ENCODE peak calls at places on chromosomes 4 and X, in eight cellular contexts. K is OCI-LY7, P is prostate gland, I is MM.1S, J is cardiac muscle cell, A is tibial nerve, C is spleen, Y is hepatocyte. D is an unnamed sample. For H3K4me1, the result is how much of the 10 kb centered on the place peaks cover.

GRCh38 chr4:41887821-41888699 is 47.2 kb upstream of the TMEM33 start:
- DNase-seq in P (no peak), J (peak), C (no peak), K (peak), I (peak), A (peak), Y (peak), D (no peak)

GRCh38 chr4:56149601-56150000 is 200.9 kb downstream of the CEP135 start:
- DNase-seq in A (no peak), Y (no peak), C (no peak), K (no peak), P (no peak), J (no peak), I (no peak), D (no peak)

GRCh38 chr4:12595986-12596385 is 888.2 kb downstream of the RAB28 start:
- DNase-seq in Y (no peak), P (no peak), C (no peak), J (no peak), A (no peak), K (no peak), I (no peak), D (no peak)

GRCh38 chrX:33211356-33212254 is at the start of gene DMD:
- DNase-seq in J (peak), C (no peak), I (no peak), P (peak), A (peak), K (no peak), Y (peak), D (peak)

GRCh38 chrX:97030947-97031346 is 147.2 kb downstream of the RPA4 start:
- DNase-seq in Y (no peak), C (no peak), P (no peak), J (no peak), K (no peak), A (no peak), I (no peak), D (no peak)

GRCh38 chr4:35885081-35885480 is 359.2 kb downstream of the ARAP2 start:
- DNase-seq in A (no peak), P (no peak), I (no peak), Y (no peak), J (no peak), K (no peak), C (no peak), D (peak)

GRCh38 chr4:11130195-11130975 is 298.3 kb downstream of the HS3ST1 start:
- DNase-seq in P (no peak), C (no peak), K (no peak), J (no peak), A (no peak), I (peak), Y (no peak), D (no peak)

GRCh38 chr4:2942532-2943363 is 20.5 kb downstream of the NOP14 start:
- DNase-seq in J (no peak), C (peak), P (no peak), Y (no peak), A (no peak), I (no peak), K (no peak), D (no peak)

GRCh38 chrX:38045697-38046096 is 39.3 kb downstream of the SYTL5 start:
- DNase-seq in J (no peak), K (no peak), Y (peak), I (no peak), P (peak), A (no peak), C (no peak), D (no peak)

GRCh38 chr4:25299476-25300203 is 12.9 kb upstream of the ZCCHC4 start:
- DNase-seq in Y (peak), I (no peak), J (no peak), K (no peak), C (no peak), P (peak), A (no peak), D (peak)

GRCh38 chrX:22950278-22951266 is 49.2 kb upstream of the DDX53 start:
- DNase-seq in P (no peak), A (no peak), Y (peak), J (no peak), C (no peak), K (no peak), I (no peak), D (peak)

GRCh38 chr4:38385286-38386010 is 278.6 kb upstream of the KLF3 start:
- DNase-seq in C (no peak), J (no peak), A (no peak), I (no peak), K (no peak), Y (peak), P (no peak), D (peak)

GRCh38 chrX:85964744-85965143 is 82.6 kb downstream of the CHM start:
- DNase-seq in Y (no peak), A (no peak), J (no peak), I (no peak), P (no peak), C (no peak), K (no peak), D (no peak)

GRCh38 chrX:52284865-52285264 is 84.0 kb upstream of the XAGE2 start:
- DNase-seq in C (no peak), K (no peak), J (no peak), Y (no peak), I (no peak), A (no peak), P (no peak), D (no peak)

GRCh38 chr4:84579410-84579791 is 3.5 kb upstream of the CDS1 start:
- DNase-seq in A (no peak), J (peak), I (no peak), Y (no peak), P (no peak), K (no peak), C (no peak), D (no peak)

GRCh38 chrX:155023907-155024833 is 1.6 kb upstream of the F8 start:
- DNase-seq in J (no peak), C (no peak), I (no peak), P (no peak), K (no peak), Y (no peak), A (no peak), D (no peak)

GRCh38 chr4:3461515-3462291 is 1.4 kb upstream of the DOK7 start:
- DNase-seq in J (no peak), C (peak), Y (no peak), P (peak), A (no peak), I (no peak), K (no peak), D (peak)

GRCh38 chrX:153423652-153424051 is 12.4 kb downstream of the ZFP92 start:
- DNase-seq in C (no peak), P (no peak), K (no peak), A (no peak), I (no peak), Y (peak), J (no peak), D (no peak)

GRCh38 chr4:16055937-16056336 is 27.9 kb downstream of the PROM1 start:
- DNase-seq in Y (no peak), P (no peak), I (no peak), J (no peak), K (no peak), A (peak), C (no peak), D (no peak)

GRCh38 chr4:15702941-15703403 is at the start of gene BST1:
- DNase-seq in A (peak), K (no peak), C (peak), J (no peak), Y (peak), I (no peak), P (peak), D (no peak)

GRCh38 chrX:18702362-18703195 is 4.9 kb upstream of the PPEF1 start:
- DNase-seq in J (no peak), K (no peak), P (peak), C (no peak), A (no peak), Y (peak), I (no peak), D (peak)

GRCh38 chr4:36254355-36254754 is 10.0 kb upstream of the ARAP2 start:
- DNase-seq in C (no peak), P (no peak), Y (no peak), J (no peak), I (no peak), K (no peak), A (no peak), D (no peak)

GRCh38 chr4:25710637-25711036 is 55.0 kb downstream of the SLC34A2 start:
- DNase-seq in I (no peak), P (no peak), J (no peak), Y (no peak), C (no peak), K (no peak), A (no peak), D (no peak)

GRCh38 chr4:13160906-13161305 is 323.2 kb downstream of the RAB28 start:
- DNase-seq in P (no peak), J (no peak), C (no peak), I (no peak), Y (no peak), K (no peak), A (no peak), D (no peak)

GRCh38 chr4:129344058-129344457 is 248.1 kb downstream of the C4orf33 start:
- DNase-seq in I (peak), A (no peak), P (no peak), J (peak), C (no peak), K (peak), Y (peak), D (no peak)

DNA sequence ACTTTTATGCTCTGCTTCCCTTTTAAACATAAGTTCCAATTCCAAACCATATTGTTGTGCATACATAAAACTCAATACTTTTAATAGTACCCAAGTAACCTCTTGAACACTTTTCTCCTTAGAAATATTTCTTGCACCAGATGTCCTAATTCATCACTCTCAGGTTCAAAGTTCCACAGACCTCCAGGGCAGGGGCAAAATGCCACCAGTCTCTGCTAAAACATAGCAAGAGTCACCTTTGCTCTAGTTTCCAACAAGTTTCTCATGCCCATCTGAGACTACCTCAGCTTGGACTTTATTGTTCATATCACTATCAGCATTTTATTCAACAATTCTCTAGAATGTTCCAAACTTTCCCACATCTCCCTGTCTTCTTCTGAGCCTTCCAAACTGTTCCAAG is 13.7 kb upstream of the ASIC5 start:
- DNase-seq in K (no peak), J (no peak), I (no peak), C (no peak), A (no peak), Y (no peak), P (no peak), D (no peak)
- H3K27ac ChIP-seq in K (no peak), J (no peak), I (no peak), C (no peak), A (no peak), Y (no peak), P (no peak), D (no peak)

GRCh38 chrX:109839694-109840358 is 106.8 kb upstream of the ACSL4 start:
- DNase-seq in J (no peak), P (no peak), C (no peak), A (no peak), I (no peak), K (no peak), Y (peak), D (peak)
- TF ChIP-seq CTCF in J (peak), P (no peak), C (no peak), A (no peak), I (no peak), K (no peak), Y (no peak), D (peak)

GRCh38 chr4:168309781-168310180 is 8.8 kb downstream of the DDX60 start:
- DNase-seq in C (no peak), P (no peak), Y (no peak), I (no peak), K (no peak), A (no peak), J (peak), D (no peak)

GRCh38 chr4:168304744-168305459 is 13.7 kb downstream of the DDX60 start:
- DNase-seq in A (no peak), I (no peak), P (no peak), J (no peak), Y (no peak), K (no peak), C (no peak), D (peak)

GRCh38 chr4:168308912-168309311 is 9.6 kb downstream of the DDX60 start:
- DNase-seq in P (no peak), K (no peak), I (no peak), J (no peak), A (no peak), C (no peak), Y (no peak), D (no peak)

GRCh38 chr4:168306476-168306875 is 12.1 kb downstream of the DDX60 start:
- DNase-seq in C (no peak), A (no peak), P (no peak), I (no peak), Y (no peak), J (no peak), K (no peak), D (no peak)
- H3K4me1 ChIP-seq in C (under half), A (under half), P (under half), I (under half), Y (under half), J (under half), K (under half), D (under half)

DNA sequence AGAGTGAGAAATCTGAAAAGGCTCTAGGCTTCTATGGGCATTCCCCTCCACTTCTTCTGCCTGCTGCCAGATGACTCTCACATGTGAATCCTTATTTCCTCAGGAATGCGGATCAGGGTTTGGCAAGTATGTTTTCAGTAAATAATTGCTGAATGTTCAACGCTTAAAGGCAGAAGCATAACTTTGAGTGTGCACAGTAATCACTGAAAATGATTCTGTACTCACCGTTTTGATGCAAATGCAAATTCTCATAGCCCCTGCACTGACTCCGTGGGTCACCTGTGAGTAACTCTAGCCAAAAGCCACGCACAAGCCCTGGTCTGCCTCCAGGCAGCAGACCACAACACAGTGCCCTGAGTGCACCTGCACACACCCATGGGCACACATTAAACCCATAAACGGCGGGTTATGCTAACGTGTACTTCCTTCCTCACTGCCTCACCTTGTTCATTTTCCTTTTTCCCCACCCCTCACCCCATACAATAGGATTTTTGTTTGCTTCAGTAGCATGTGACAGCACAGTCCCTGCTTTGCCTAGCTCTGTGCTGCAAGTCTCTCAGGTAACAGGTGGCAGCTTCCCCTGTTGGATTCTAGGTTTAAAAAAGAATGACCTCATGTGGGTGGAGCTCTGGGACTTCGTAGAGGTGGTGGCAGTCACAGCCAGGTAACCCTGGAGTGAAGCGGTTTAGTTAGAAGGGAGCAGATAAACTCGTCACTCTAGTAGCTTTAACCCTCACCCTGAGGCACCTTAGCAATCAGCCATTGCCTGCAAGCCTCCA is at the start of gene ARHGEF38:
- DNase-seq in K (no peak), I (peak), C (no peak), A (no peak), P (peak), J (no peak), Y (peak), D (peak)
- H3K27ac ChIP-seq in K (no peak), I (peak), C (no peak), A (no peak), P (peak), J (no peak), Y (peak), D (peak)

DNA sequence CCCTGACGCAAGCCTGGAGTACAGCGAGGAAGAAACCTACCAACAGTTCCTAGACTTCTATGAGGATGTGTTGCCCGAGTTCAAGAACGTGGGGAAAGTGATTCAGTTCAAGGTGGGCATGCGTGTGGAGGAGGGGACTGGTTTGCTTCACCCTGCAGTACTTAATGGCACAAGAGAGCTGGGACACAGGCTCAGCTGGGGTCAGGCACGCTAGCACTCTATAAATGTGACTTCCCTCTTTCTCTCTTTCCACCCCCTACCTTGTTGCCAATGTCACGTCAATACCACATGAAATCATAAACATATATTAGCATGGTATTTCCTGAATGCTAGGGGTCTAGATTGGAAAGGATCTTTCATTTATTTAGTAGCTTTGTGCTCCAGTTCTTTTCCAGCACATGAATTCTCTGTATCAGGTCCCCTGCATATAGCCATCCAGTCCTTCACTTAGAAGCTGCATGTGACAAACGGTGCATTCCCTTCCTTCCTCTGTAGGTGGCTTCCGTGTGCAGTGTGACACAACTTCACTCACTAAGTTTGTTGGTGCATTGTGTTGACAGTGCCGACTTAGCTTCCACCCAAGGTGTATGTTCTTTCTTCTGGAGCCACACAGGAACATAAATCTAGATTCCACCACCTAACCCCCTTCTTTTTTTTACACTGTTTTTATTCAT is 25.6 kb downstream of the ZRSR2 start:
- DNase-seq in K (peak), A (no peak), Y (peak), I (peak), J (peak), P (no peak), C (no peak), D (no peak)
- TF ChIP-seq CTCF in K (peak), A (peak), Y (peak), I (peak), J (peak), P (no peak), C (peak), D (peak)